ENCODE peak calls at places on chromosomes 4 and X, in ten cellular contexts. A, D, K, X, U, N, M, L, P and Q are unnamed samples. For H3K4me1, the result is how much of the 10 kb centered on the place peaks cover.

GRCh38 chr4:153486281-153487151 is 20.4 kb downstream of the TMEM131L start:
- DNase-seq in A (no peak), D (peak), K (no peak), X (peak), U (no peak), N (no peak), M (no peak), L (no peak), P (peak), Q (no peak)

GRCh38 chr4:23930750-23931488 is 41.1 kb upstream of the PPARGC1A start:
- DNase-seq in A (peak), D (peak), K (no peak), X (peak), U (no peak), N (peak), M (peak), L (no peak), P (peak), Q (peak)

GRCh38 chr4:159071969-159072765 is 30.7 kb upstream of the RAPGEF2 start:
- DNase-seq in A (no peak), D (no peak), K (no peak), X (no peak), U (no peak), N (no peak), M (no peak), L (no peak), P (no peak), Q (no peak)

GRCh38 chr4:74934016-74934821 is 1.3 kb downstream of the PARM1 start:
- DNase-seq in A (peak), D (peak), K (no peak), X (peak), U (no peak), N (peak), M (no peak), L (peak), P (peak), Q (peak)

GRCh38 chrX:23732704-23733103 is 10.4 kb downstream of the ACOT9 start:
- DNase-seq in A (no peak), D (no peak), K (no peak), X (no peak), U (peak), N (no peak), M (no peak), L (no peak), P (no peak), Q (no peak)

GRCh38 chrX:29826651-29827206 is 388.6 kb upstream of the MAGEB2 start:
- DNase-seq in A (no peak), D (no peak), K (no peak), X (no peak), U (no peak), N (no peak), M (no peak), L (no peak), P (no peak), Q (no peak)

GRCh38 chr4:48346594-48346993 is 5.3 kb downstream of the SLAIN2 start:
- DNase-seq in A (no peak), D (no peak), K (no peak), X (no peak), U (no peak), N (no peak), M (no peak), L (no peak), P (no peak), Q (no peak)

GRCh38 chrX:39260965-39261364 is 459.7 kb downstream of the MID1IP1 start:
- DNase-seq in A (no peak), D (no peak), K (no peak), X (no peak), U (no peak), N (no peak), M (no peak), L (no peak), P (no peak), Q (no peak)

GRCh38 chr4:120927758-120928409 is 5.4 kb upstream of the PRDM5 start:
- DNase-seq in A (no peak), D (no peak), K (no peak), X (no peak), U (no peak), N (no peak), M (no peak), L (no peak), P (no peak), Q (no peak)

GRCh38 chr4:147102596-147102995 is 156.9 kb upstream of the TTC29 start:
- DNase-seq in A (no peak), D (no peak), K (no peak), X (no peak), U (no peak), N (no peak), M (no peak), L (no peak), P (no peak), Q (no peak)

GRCh38 chrX:131366387-131366786 is 77.3 kb upstream of the IGSF1 start:
- DNase-seq in A (peak), D (no peak), K (no peak), X (no peak), U (no peak), N (no peak), M (no peak), L (no peak), P (no peak), Q (no peak)

GRCh38 chr4:80266267-80266901 is at the start of gene FGF5:
- DNase-seq in A (peak), D (peak), K (no peak), X (peak), U (no peak), N (peak), M (peak), L (peak), P (peak), Q (no peak)

GRCh38 chr4:83780334-83780733 is 244.4 kb downstream of the GPAT3 start:
- DNase-seq in A (no peak), D (no peak), K (no peak), X (no peak), U (no peak), N (no peak), M (no peak), L (no peak), P (no peak), Q (no peak)

GRCh38 chr4:105060628-105061027 is 86.0 kb upstream of the TET2 start:
- DNase-seq in A (no peak), D (no peak), K (no peak), X (no peak), U (no peak), N (no peak), M (no peak), L (no peak), P (no peak), Q (no peak)

GRCh38 chr4:153142700-153143438 is 61.4 kb upstream of the TRIM2 start:
- DNase-seq in A (peak), D (peak), K (no peak), X (peak), U (peak), N (peak), M (peak), L (no peak), P (peak), Q (peak)

GRCh38 chrX:135596495-135596894 is 76.0 kb downstream of the INTS6L start:
- DNase-seq in A (peak), D (peak), K (peak), X (no peak), U (peak), N (peak), M (no peak), L (no peak), P (peak), Q (peak)

GRCh38 chr4:69860007-69860406 is at the start of gene SULT1E1:
- DNase-seq in A (no peak), D (no peak), K (no peak), X (no peak), U (no peak), N (no peak), M (no peak), L (no peak), P (no peak), Q (no peak)

GRCh38 chr4:69855822-69856221 is 4.1 kb downstream of the SULT1E1 start:
- DNase-seq in A (no peak), D (no peak), K (no peak), X (no peak), U (no peak), N (no peak), M (no peak), L (no peak), P (no peak), Q (no peak)

GRCh38 chr4:69859140-69859539 is 805 bp downstream of the SULT1E1 start:
- DNase-seq in A (no peak), D (no peak), K (no peak), X (no peak), U (no peak), N (no peak), M (no peak), L (no peak), P (no peak), Q (no peak)

GRCh38 chr4:69860521-69861298 is 765 bp upstream of the SULT1E1 start:
- DNase-seq in A (no peak), D (no peak), K (no peak), X (no peak), U (no peak), N (no peak), M (no peak), L (no peak), P (no peak), Q (no peak)

DNA sequence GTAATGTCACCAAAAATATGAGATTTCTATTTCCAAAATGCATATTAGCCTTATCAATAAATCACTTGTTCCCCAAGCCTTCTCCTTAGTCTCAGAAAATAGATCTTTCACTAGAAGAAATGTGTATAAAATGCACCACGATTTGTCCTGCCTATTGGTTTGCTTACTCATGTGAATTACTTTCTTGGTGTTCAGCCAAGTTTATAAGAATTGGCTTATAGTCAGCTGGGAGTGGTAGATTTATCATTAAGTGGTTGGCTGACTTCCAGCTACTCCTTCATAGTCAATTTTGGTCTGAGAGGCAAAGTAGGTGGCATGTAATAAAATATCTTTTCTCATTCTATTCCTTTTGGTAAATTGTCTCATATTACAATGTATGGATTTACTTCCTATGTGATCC is 1.3 kb downstream of the SULT1E1 start:
- DNase-seq in A (no peak), D (no peak), K (no peak), X (no peak), U (no peak), N (no peak), M (no peak), L (no peak), P (no peak), Q (no peak)
- H3K27ac ChIP-seq in A (no peak), D (no peak), K (no peak), X (no peak), U (no peak), N (no peak), M (no peak), L (no peak), P (no peak), Q (no peak)

DNA sequence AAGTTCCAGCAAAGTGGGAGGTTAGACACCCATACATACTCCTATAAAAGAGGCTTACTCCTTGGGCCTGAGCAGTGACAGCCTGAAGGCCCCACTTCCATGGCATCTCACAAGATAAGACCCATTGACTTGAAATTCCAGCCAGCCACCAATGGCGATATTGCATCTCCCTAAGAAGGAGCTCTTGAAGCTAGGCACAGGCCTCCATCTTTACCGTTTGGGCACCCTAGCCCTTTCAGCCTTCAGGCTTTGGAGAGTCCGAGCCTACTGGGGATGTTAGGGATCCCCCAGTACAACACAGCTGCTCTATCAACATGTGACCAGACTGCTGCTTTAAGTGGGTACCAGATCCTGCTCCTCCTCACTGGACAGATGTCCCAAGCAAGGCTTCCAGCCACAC is 189.5 kb downstream of the MAGEE1 start:
- DNase-seq in A (no peak), D (no peak), K (no peak), X (no peak), U (no peak), N (no peak), M (no peak), L (no peak), P (no peak), Q (no peak)
- H3K4me1 ChIP-seq in A (under half), D (under half), K (under half), X (under half), U (under half), N (under half), M (under half), L (under half), P (under half), Q (under half)

DNA sequence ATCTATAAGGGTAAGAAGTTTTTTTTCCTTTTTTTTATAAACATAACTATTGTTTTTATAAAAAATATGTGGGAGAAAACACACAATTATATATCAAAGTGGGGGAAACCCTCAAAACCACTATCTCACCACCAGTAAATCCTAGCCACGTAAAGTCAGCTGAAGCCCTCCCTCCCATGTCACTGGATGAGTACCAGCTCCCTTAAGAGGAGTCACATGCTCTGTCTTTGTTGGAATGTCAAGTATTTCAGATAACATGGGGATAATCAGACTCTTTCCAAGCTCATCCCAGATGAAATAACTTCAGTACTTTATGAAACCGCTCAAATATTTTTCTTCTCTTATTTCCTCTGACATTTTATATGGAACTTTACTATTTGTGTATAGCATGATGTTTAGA is 2.4 kb downstream of the MYOZ2 start:
- DNase-seq in A (peak), D (no peak), K (no peak), X (no peak), U (no peak), N (no peak), M (no peak), L (no peak), P (no peak), Q (no peak)
- H3K27ac ChIP-seq in A (peak), D (no peak), K (no peak), X (no peak), U (no peak), N (no peak), M (no peak), L (no peak), P (no peak), Q (no peak)

GRCh38 chr4:169100656-169101055 is 90.6 kb upstream of the CBR4 start:
- DNase-seq in A (no peak), D (no peak), K (no peak), X (no peak), U (no peak), N (no peak), M (no peak), L (no peak), P (peak), Q (no peak)

GRCh38 chr4:169098969-169099685 is 89.1 kb upstream of the CBR4 start:
- DNase-seq in A (no peak), D (no peak), K (no peak), X (no peak), U (no peak), N (no peak), M (no peak), L (no peak), P (peak), Q (no peak)

GRCh38 chr4:169103966-169104412 is 93.9 kb upstream of the CBR4 start:
- DNase-seq in A (peak), D (peak), K (peak), X (no peak), U (no peak), N (no peak), M (no peak), L (no peak), P (peak), Q (no peak)

GRCh38 chr4:169099775-169100180 is 89.7 kb upstream of the CBR4 start:
- DNase-seq in A (no peak), D (no peak), K (no peak), X (no peak), U (no peak), N (no peak), M (peak), L (no peak), P (no peak), Q (no peak)

DNA sequence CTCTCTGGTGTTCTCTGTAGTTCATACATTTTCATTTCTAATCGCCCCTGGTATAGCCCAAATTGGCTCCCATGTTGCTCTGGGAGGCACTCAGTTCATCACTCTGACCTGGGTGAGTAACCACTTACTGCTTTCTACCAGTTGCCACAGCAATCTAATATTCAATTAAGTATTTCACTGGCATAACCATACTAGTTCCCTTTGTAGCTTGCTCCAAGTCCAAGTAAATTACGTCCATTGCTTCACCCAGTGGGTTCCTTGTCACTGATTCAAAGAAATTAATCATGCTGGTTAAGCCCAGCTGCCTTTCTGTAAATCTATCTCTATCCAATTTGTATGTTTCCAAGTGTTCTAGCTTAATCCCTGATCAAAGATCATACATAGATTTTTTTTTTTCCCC is 92.0 kb upstream of the CBR4 start:
- DNase-seq in A (no peak), D (no peak), K (no peak), X (no peak), U (no peak), N (no peak), M (no peak), L (no peak), P (no peak), Q (no peak)
- H3K4me1 ChIP-seq in A (under half), D (under half), K (under half), X (under half), U (under half), N (under half), M (under half), L (under half), P (under half), Q (under half)

DNA sequence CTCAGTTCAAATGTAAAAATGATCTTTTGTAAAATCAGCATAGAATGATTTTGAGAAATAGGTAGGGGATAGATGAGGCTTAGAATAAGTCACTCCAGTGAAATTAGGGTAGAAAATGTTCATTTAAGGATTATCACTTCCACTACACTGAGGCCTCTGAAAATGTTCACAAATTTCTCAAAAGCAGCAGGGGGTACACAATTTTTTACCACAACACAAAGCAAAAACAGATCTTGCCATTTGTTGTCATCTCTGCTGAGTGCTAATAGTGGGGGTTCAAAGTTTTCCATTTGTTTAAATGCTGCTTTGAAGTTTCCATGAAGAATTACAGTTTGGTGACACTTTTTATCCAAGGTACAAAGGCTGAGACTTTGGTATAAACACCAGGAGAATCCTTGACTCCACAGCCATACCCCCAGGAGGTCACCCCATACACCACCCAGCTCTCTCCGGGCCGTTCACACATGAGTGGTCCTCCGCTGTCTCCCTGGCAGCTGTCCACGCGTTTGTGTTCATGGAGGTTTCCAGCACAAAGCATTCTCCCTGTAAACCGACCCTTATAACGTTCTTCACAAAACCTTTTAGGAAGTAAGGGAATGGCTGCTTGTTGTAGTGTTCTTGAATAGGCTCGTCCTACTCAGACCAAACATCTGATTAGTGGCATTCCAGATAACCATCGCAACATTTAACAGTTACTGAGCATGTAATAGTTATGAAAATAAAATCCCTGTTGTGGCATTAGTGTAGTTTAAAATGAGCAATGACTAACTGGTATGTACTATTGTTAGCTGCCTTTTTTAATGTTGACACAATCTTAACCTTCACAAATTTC is 71.0 kb downstream of the PRSS12 start:
- DNase-seq in A (peak), D (peak), K (no peak), X (no peak), U (no peak), N (no peak), M (no peak), L (no peak), P (peak), Q (no peak)
- H3K27ac ChIP-seq in A (no peak), D (peak), K (no peak), X (peak), U (peak), N (peak), M (peak), L (no peak), P (no peak), Q (no peak)

GRCh38 chr4:184313058-184313709 is 95.5 kb upstream of the ENPP6 start:
- DNase-seq in A (no peak), D (peak), K (no peak), X (no peak), U (no peak), N (no peak), M (no peak), L (no peak), P (no peak), Q (peak)

GRCh38 chr4:184310171-184310567 is 92.5 kb upstream of the ENPP6 start:
- DNase-seq in A (no peak), D (peak), K (peak), X (no peak), U (peak), N (peak), M (no peak), L (no peak), P (peak), Q (peak)

GRCh38 chr4:184309241-184310170 is 91.8 kb upstream of the ENPP6 start:
- DNase-seq in A (no peak), D (no peak), K (no peak), X (no peak), U (no peak), N (no peak), M (no peak), L (no peak), P (no peak), Q (no peak)

GRCh38 chr4:184312126-184312525 is 94.5 kb upstream of the ENPP6 start:
- DNase-seq in A (no peak), D (no peak), K (no peak), X (no peak), U (no peak), N (no peak), M (no peak), L (no peak), P (no peak), Q (no peak)

DNA sequence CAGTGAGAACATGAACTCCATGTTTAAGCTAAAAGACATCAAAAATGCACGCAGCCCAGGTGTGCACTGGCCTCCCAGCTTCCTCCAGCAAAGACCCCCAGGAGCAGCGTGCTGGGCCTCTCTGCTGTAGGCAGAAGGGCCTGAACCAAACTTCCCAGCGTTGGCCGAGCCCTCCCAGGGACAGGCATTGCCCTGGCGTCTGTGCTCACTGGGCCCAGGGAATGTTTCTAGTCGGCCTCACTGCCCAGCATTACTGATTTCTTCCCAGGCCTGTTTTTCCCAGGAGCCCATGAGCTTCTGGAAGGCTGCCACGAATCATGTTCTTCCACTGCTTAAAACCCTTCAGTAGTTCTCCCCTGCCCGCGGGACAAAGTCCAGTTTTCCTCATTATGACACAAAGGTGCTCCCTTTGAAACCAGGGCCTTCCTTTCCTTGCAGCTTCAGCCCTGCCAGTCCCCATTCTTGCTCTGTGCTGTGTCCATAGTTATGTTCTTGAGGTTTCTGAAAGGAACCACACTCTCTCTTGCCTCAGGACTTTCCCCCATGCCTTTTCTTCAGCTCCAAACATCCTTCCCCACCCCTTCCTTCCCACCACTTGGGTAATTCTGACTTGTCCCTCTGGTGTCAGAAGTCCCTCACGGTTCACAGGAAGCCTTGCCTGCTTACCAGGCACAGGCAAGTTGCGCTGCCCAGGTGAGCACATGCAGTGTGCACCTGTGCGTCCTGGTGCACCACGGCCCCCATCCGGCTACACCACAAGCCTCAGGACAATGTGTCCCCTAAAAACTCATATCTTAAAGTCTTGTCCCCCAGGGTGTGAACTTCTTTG is 93.4 kb upstream of the ENPP6 start:
- DNase-seq in A (no peak), D (peak), K (no peak), X (peak), U (no peak), N (no peak), M (no peak), L (no peak), P (no peak), Q (no peak)
- H3K4me1 ChIP-seq in A (under half), D (under half), K (under half), X (under half), U (half or more), N (under half), M (under half), L (under half), P (under half), Q (under half)